ENCODE peak calls at places on chromosome 17, in five cellular contexts. O, M, P, C and G are unnamed samples.

GRCh38 chr17:58492238-58493121 is 4.3 kb upstream of the HSF5 start:
- ATAC-seq in O (peak; percentile 34), M (no peak), P (peak; percentile 100), C (no peak), G (no peak)

GRCh38 chr17:58960068-58960467 is 146.6 kb downstream of the TRIM37 start:
- ATAC-seq in O (peak; percentile 58), M (no peak), P (no peak), C (no peak), G (no peak)

GRCh38 chr17:32943647-32944191 is 15.8 kb downstream of the TMEM98 start:
- ATAC-seq in O (no peak), M (peak; percentile 78), P (no peak), C (peak; percentile 83), G (peak; percentile 82)

GRCh38 chr17:73334771-73335513 is 23.1 kb upstream of the CDC42EP4 start:
- ATAC-seq in O (peak; percentile 65), M (no peak), P (no peak), C (no peak), G (no peak)

GRCh38 chr17:27423651-27424050 is 32.6 kb upstream of the KSR1 start:
- ATAC-seq in O (no peak), M (no peak), P (no peak), C (no peak), G (no peak)

GRCh38 chr17:528253-528652 is 175.6 kb upstream of the RPH3AL start:
- ATAC-seq in O (no peak), M (no peak), P (no peak), C (no peak), G (no peak)

GRCh38 chr17:46977750-46978488 is 1.1 kb downstream of the RPRML start:
- ATAC-seq in O (no peak), M (no peak), P (no peak), C (no peak), G (no peak)

GRCh38 chr17:16922386-16923096 is 49.4 kb downstream of the TNFRSF13B start:
- ATAC-seq in O (peak; percentile 61), M (no peak), P (peak; percentile 51), C (no peak), G (no peak)

GRCh38 chr17:35254107-35254802 is 11.4 kb downstream of the SLFN5 start:
- ATAC-seq in O (no peak), M (peak; percentile 38), P (no peak), C (peak; percentile 95), G (peak; percentile 96)

GRCh38 chr17:10126554-10127493 is 71.6 kb downstream of the GAS7 start:
- ATAC-seq in O (peak; percentile 49), M (no peak), P (no peak), C (peak; percentile 52), G (peak; percentile 45)

GRCh38 chr17:60606036-60606435 is 6.0 kb downstream of the PPM1D start:
- ATAC-seq in O (no peak), M (no peak), P (no peak), C (no peak), G (no peak)

GRCh38 chr17:77403854-77404253 is 263.1 kb downstream of the SEC14L1 start:
- ATAC-seq in O (no peak), M (no peak), P (no peak), C (no peak), G (no peak)
- H3K4me3 ChIP-seq in O (no peak overlapping the region), M (no peak overlapping the region), P (no peak overlapping the region), C (no peak overlapping the region), G (no peak overlapping the region)

GRCh38 chr17:62703269-62703775 is 75.9 kb downstream of the MRC2 start:
- ATAC-seq in O (no peak), M (peak; percentile 35), P (peak; percentile 31), C (peak; percentile 3), G (peak; percentile 15)
- TF ChIP-seq EP300 in O (no peak), M (no peak), P (no peak), C (no peak), G (no peak)

GRCh38 chr17:39001703-39002637 is 34.8 kb upstream of the FBXO47 start:
- ATAC-seq in O (no peak), M (no peak), P (peak; percentile 81), C (peak; percentile 96), G (peak; percentile 90)

GRCh38 chr17:39008633-39009032 is 41.4 kb upstream of the FBXO47 start:
- ATAC-seq in O (no peak), M (no peak), P (no peak), C (no peak), G (no peak)

GRCh38 chr17:39000021-39000601 is 32.9 kb upstream of the FBXO47 start:
- ATAC-seq in O (no peak), M (no peak), P (no peak), C (no peak), G (peak; percentile 9)

GRCh38 chr17:39002991-39003715 is 36.0 kb upstream of the FBXO47 start:
- ATAC-seq in O (no peak), M (no peak), P (peak; percentile 85), C (peak; percentile 93), G (peak; percentile 87)
- TF ChIP-seq POLR2AphosphoS5 in O (no peak), M (no peak), P (peak; percentile 31), C (peak; percentile 37), G (peak; percentile 57)

GRCh38 chr17:39740357-39741111 is 2.8 kb downstream of the GRB7 start:
- ATAC-seq in O (no peak), M (peak; percentile 2), P (peak; percentile 58), C (no peak), G (peak; percentile 16)
- H3K4me3 ChIP-seq in O (no peak overlapping the region), M (peak overlapping the region; percentile 76), P (no peak overlapping the region), C (peak overlapping the region; percentile 59), G (no peak overlapping the region)

GRCh38 chr17:74758846-74759163 is 10.4 kb downstream of the NHERF1 start:
- ATAC-seq in O (peak; percentile 69), M (no peak), P (peak; percentile 11), C (peak; percentile 46), G (no peak)
- TF ChIP-seq EP300 in O (no peak), M (no peak), P (no peak), C (no peak), G (no peak)

GRCh38 chr17:49763735-49764558 is at the start of gene FAM117A:
- ATAC-seq in O (peak; percentile 98), M (peak; percentile 98), P (peak; percentile 95), C (peak; percentile 99), G (peak; percentile 100)
- TF ChIP-seq POLR2AphosphoS5 in O (peak; percentile 82), M (peak; percentile 97), P (peak; percentile 78), C (peak; percentile 94), G (peak; percentile 81)

DNA sequence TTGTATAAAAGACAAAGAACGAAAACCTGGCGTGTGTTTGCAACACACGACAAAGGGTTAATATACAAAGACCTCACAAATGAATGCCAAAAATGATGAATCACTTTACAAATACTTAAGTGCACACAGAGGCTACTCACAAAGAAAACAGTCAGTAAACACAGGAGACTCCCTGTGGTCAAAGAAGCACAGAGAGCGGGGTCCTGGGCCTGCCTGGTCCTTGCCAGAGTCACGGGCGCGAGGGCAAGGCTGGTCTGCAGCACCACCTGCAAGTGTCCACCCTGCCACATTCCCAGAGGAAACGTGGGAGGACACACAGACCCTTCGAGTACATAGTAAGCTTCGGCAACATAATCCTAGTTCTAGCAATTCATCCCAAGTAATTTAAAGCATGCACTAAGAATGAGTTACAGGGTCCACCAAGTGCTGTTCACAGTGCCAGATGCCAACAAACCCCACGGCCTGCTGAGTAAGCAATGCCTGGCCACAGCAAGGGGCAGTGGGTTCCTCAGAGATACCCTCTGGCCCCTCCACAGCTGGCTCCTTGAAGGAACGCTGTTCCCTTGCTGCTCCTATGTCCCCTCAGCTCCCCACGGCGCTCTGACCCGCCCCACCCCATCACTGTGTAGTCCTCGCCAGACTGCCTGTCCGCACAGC is 24.6 kb upstream of the FAAP100 start:
- ATAC-seq in O (no peak), M (peak; percentile 86), P (no peak), C (peak; percentile 59), G (no peak)
- H3K4me3 ChIP-seq in O (no peak overlapping the region), M (no peak overlapping the region), P (no peak overlapping the region), C (no peak overlapping the region), G (no peak overlapping the region)

GRCh38 chr17:78380370-78380769 is 1.9 kb downstream of the PGS1 start:
- ATAC-seq in O (no peak), M (no peak), P (no peak), C (no peak), G (no peak)

GRCh38 chr17:78381601-78382168 is 3.2 kb downstream of the PGS1 start:
- ATAC-seq in O (peak; percentile 31), M (no peak), P (peak; percentile 79), C (no peak), G (peak; percentile 23)

GRCh38 chr17:78378225-78379133 is at the start of gene PGS1:
- ATAC-seq in O (peak; percentile 71), M (peak; percentile 72), P (peak; percentile 81), C (peak; percentile 88), G (peak; percentile 78)

GRCh38 chr17:78377858-78378224 is 608 bp upstream of the PGS1 start:
- ATAC-seq in O (no peak), M (no peak), P (peak; percentile 31), C (no peak), G (no peak)

DNA sequence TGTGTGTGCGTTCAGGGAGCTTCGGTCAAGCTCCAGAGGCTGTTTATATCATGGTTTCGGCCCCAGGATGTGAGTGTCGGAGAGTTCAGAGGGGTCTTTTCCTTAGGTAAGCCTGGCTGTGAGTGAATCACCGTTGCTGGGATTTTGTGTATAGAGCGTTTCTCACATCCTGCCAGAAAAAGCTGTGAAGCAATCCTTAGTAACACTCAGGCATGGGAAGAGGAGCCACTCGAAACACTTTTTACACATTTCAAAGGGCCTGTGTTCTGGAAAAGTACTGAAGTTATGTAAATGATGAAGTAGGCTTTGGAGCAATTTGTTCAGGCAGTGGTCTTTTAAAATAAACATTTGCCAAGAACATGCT is 667 bp downstream of the PGS1 start:
- ATAC-seq in O (no peak), M (peak; percentile 48), P (no peak), C (peak; percentile 26), G (peak; percentile 24)
- TF ChIP-seq EP300 in O (no peak), M (no peak), P (no peak), C (peak; percentile 85), G (no peak)

GRCh38 chr17:77450742-77451270 is 310.0 kb downstream of the SEC14L1 start:
- ATAC-seq in O (no peak), M (peak; percentile 1), P (no peak), C (no peak), G (no peak)

GRCh38 chr17:77451271-77451893 is 310.6 kb downstream of the SEC14L1 start:
- ATAC-seq in O (peak; percentile 71), M (peak; percentile 77), P (peak; percentile 82), C (peak; percentile 83), G (peak; percentile 49)

GRCh38 chr17:77449908-77450741 is 309.4 kb downstream of the SEC14L1 start:
- ATAC-seq in O (peak; percentile 34), M (peak; percentile 68), P (peak; percentile 79), C (peak; percentile 63), G (peak; percentile 48)

GRCh38 chr17:77453613-77454559 is 313.1 kb downstream of the SEC14L1 start:
- ATAC-seq in O (peak; percentile 11), M (peak; percentile 59), P (peak; percentile 57), C (no peak), G (no peak)

GRCh38 chr17:77451894-77452852 is 311.4 kb downstream of the SEC14L1 start:
- ATAC-seq in O (peak; percentile 13), M (peak; percentile 42), P (peak; percentile 5), C (peak; percentile 81), G (peak; percentile 82)
- TF ChIP-seq POLR2AphosphoS5 in O (peak; percentile 21), M (peak; percentile 17), P (no peak), C (no peak), G (peak; percentile 94)